ENCODE peak calls at places on chromosomes 12 and 14, in five cellular contexts. A is fibroblast of pulmonary artery, Z is sigmoid colon, B is fibroblast of lung, H is OCI-LY7. D is an unnamed sample.

GRCh38 chr14:37544407-37544806 is 50.6 kb downstream of the FOXA1 start:
- DNase-seq in B (no peak), H (no peak), Z (no peak), A (no peak), D (no peak)

GRCh38 chr12:32043928-32044549 is 62.6 kb upstream of the BICD1 start:
- DNase-seq in A (no peak), H (peak), B (no peak), Z (no peak), D (no peak)

GRCh38 chr14:51004801-51005526 is 60.7 kb upstream of the PYGL start:
- DNase-seq in A (peak), Z (no peak), B (peak), H (no peak), D (peak)

GRCh38 chr14:77307099-77307496 is 13.6 kb downstream of the POMT2 start:
- DNase-seq in A (no peak), H (no peak), Z (no peak), B (no peak), D (no peak)

GRCh38 chr14:95256011-95256775 is 63.5 kb downstream of the CLMN start:
- DNase-seq in H (no peak), A (no peak), B (no peak), Z (no peak), D (no peak)

GRCh38 chr14:58131386-58131785 is 20.6 kb downstream of the ARMH4 start:
- DNase-seq in Z (no peak), H (no peak), B (peak), A (peak), D (peak)

GRCh38 chr12:68268971-68269370 is 15.6 kb upstream of the IL22 start:
- DNase-seq in B (peak), H (no peak), A (no peak), Z (no peak), D (no peak)

GRCh38 chr14:52259452-52259851 is 8.0 kb upstream of the PTGDR start:
- DNase-seq in Z (no peak), B (no peak), A (peak), H (no peak), D (peak)

GRCh38 chr12:132872975-132873421 is 14.4 kb downstream of the CHFR start:
- DNase-seq in Z (no peak), H (no peak), A (no peak), B (no peak), D (no peak)

GRCh38 chr12:29816869-29817730 is 33.4 kb upstream of the TMTC1 start:
- DNase-seq in H (no peak), Z (no peak), B (no peak), A (no peak), D (no peak)

GRCh38 chr12:96399081-96399918 is 939 bp downstream of the CDK17 start:
- DNase-seq in B (peak), H (peak), Z (peak), A (peak), D (peak)

GRCh38 chr12:76556373-76556772 is 3.2 kb downstream of the OSBPL8 start:
- DNase-seq in H (peak), Z (no peak), B (no peak), A (no peak), D (no peak)

GRCh38 chr12:76562158-76562557 is 2.6 kb upstream of the OSBPL8 start:
- DNase-seq in Z (no peak), A (no peak), B (no peak), H (no peak), D (no peak)

GRCh38 chr12:76558684-76559276 is 791 bp downstream of the OSBPL8 start:
- DNase-seq in A (peak), Z (peak), H (peak), B (peak), D (peak)

GRCh38 chr12:76560083-76560491 is 516 bp upstream of the OSBPL8 start:
- DNase-seq in H (no peak), B (no peak), Z (no peak), A (no peak), D (no peak)

DNA sequence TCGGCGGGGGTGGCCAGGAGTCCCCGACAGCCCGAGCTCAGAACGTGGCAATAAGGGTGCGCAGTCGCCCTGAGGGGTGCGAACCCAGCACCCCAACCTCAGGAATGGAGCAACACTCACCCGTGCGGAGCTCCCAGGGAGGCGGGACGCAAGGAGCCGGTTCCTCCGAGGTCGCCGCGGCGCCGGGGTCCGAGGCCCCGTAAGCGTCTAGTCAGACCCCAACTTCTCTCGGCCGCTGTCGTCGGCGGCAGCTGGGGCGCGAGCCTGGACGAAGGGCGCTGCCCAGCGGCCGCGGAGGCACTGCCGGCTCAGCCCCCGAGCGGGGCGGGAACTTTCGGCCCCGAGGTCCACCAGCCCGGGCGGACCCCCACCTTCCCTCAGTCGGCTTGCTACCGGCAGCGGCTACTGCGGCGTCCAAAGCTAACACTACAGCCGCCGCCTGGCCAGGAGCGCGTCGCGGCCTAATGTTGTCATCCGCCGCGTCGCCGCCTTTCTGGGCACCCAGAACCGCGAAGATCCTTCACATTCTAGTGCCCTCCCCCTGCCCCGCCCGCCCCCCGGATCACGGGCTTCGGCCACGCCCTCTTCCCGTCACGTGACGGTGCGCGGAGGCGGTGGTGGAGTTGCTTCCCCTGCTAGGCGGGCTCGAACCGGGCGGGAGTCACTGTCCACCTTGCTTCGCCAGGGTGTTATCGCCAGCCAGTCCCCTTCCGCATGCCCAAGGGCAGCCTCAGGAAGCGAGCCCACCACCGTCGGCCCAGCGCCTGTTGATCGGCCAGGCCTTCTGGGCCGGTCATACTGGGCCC is at the start of gene OSBPL8:
- DNase-seq in B (peak), Z (peak), H (peak), A (peak), D (peak)
- TF ChIP-seq CTCF in B (no peak), Z (no peak), H (peak), A (no peak), D (peak)

GRCh38 chr12:94228488-94228907 is 80.1 kb downstream of the PLXNC1 start:
- DNase-seq in Z (no peak), H (no peak), B (no peak), A (no peak), D (no peak)
- H3K4me3 ChIP-seq in Z (no peak), H (no peak), B (no peak), A (no peak), D (no peak)

GRCh38 chr12:57726884-57727757 is 11.4 kb downstream of the AGAP2 start:
- DNase-seq in B (peak), Z (no peak), A (no peak), H (no peak), D (peak)
- TF ChIP-seq CTCF in B (peak), Z (peak), A (peak), H (no peak), D (peak)

DNA sequence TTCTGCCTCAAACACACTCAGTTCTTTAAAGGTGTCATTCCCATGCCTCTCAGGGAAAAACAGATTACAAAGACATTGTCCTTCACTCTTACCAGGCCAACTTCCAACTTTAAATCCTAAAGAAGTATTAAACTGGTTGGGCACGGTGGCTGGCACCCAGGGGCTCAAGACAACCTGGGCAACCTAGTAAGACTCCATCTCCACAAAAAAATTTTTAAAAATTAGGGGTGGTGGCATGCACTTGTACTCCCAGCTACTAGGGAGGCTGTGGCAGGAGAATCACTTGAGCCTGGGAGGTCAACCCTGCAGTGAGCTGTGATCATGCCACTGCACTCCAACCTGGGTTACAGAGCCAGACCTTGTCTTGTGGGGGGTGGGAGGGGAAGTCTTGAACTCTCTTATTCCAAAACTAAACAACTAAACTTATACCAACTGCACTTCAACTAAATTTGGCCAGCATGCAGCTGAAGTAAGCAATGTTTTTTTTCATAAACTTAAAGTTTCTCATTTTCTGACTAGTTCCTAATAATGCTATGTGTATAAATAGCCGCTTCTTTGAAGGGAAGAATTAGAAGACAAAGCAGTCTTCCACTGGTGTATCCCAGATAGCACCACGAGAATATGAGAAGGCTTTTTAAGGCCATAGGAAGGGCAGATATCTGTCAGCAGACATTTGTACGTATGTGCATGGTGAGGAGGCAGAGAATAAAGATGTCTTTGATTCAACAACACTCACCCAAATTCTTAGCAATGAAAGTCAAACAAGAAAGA is 2.4 kb downstream of the SLC11A2 start:
- DNase-seq in B (peak), H (no peak), A (peak), Z (no peak), D (no peak)
- H3K4me3 ChIP-seq in B (peak), H (peak), A (peak), Z (peak), D (peak)

GRCh38 chr12:95181103-95181502 is 36.2 kb downstream of the FGD6 start:
- DNase-seq in Z (no peak), B (no peak), A (no peak), H (no peak), D (no peak)

GRCh38 chr12:95185834-95186233 is 31.4 kb downstream of the FGD6 start:
- DNase-seq in H (no peak), B (no peak), Z (no peak), A (no peak), D (no peak)

GRCh38 chr12:95184119-95184518 is 33.1 kb downstream of the FGD6 start:
- DNase-seq in Z (no peak), H (no peak), B (no peak), A (no peak), D (no peak)

GRCh38 chr12:95182868-95183415 is 34.3 kb downstream of the FGD6 start:
- DNase-seq in A (peak), H (no peak), Z (no peak), B (peak), D (peak)

GRCh38 chr12:95185096-95185495 is 32.2 kb downstream of the FGD6 start:
- DNase-seq in B (no peak), H (no peak), Z (no peak), A (no peak), D (no peak)
- TF ChIP-seq CTCF in B (no peak), H (no peak), Z (no peak), A (no peak), D (no peak)

GRCh38 chr12:87847147-87847546 is 182.1 kb downstream of the C12orf50 start:
- DNase-seq in H (no peak), B (no peak), A (no peak), Z (no peak), D (no peak)

GRCh38 chr12:87853448-87854003 is 175.7 kb downstream of the C12orf50 start:
- DNase-seq in H (no peak), B (no peak), Z (no peak), A (no peak), D (no peak)

GRCh38 chr12:87848248-87848868 is 180.8 kb downstream of the C12orf50 start:
- DNase-seq in H (peak), Z (no peak), B (peak), A (peak), D (peak)

GRCh38 chr12:87845995-87846483 is 183.2 kb downstream of the C12orf50 start:
- DNase-seq in A (no peak), B (no peak), H (no peak), Z (no peak), D (no peak)

DNA sequence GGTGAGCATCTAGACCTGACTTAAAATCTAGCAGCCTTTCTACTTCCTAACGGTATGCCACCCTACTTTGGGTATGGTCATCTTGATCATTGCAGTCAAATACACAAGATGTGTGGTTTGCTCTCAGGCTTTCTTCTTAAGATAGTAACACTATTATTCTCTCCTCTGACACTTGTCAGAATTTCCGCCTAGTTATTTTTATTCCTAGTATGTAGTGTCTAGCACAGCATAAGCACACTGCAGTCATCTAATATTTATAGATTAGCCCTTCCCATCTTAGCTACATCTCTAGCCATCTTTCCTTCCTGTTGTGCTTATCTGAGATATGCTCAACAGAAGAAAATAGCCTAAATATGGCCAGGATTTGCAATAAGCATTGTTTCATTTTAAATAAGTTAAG is 180.1 kb downstream of the C12orf50 start:
- DNase-seq in B (no peak), A (no peak), H (no peak), Z (no peak), D (no peak)
- H3K4me3 ChIP-seq in B (no peak), A (no peak), H (no peak), Z (no peak), D (no peak)

DNA sequence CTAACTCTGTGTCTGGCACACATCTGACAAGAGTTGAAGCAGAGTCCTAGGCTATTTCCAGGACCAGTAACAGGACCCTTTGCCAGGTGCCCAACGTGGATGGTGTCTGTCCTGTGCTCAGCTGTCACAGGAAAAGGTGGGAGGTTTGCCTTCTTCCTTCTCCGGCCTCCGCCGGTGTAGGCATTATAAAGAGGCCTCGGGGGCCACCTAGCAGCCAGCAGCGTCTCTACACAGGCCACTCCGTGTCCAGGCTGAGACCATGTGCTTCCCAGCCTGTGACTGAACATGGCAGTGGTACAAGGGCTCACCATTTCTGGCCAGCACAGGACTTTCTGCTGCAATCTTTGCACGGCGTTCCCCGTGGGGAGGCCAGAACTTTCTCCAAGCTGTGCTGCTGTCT is 60.7 kb upstream of the GPATCH2L start:
- DNase-seq in H (no peak), Z (peak), B (no peak), A (peak), D (no peak)
- TF ChIP-seq CTCF in H (no peak), Z (no peak), B (peak), A (peak), D (no peak)

GRCh38 chr14:99345472-99345871 is 73.5 kb upstream of the BCL11B start:
- DNase-seq in A (no peak), B (no peak), Z (no peak), H (no peak), D (no peak)

GRCh38 chr14:99348816-99349609 is 77.0 kb upstream of the BCL11B start:
- DNase-seq in H (no peak), B (peak), Z (peak), A (no peak), D (no peak)

GRCh38 chr14:99344051-99344450 is 72.1 kb upstream of the BCL11B start:
- DNase-seq in B (no peak), H (no peak), A (no peak), Z (no peak), D (no peak)

GRCh38 chr14:99347561-99347960 is 75.6 kb upstream of the BCL11B start:
- DNase-seq in B (no peak), A (no peak), Z (peak), H (no peak), D (no peak)

DNA sequence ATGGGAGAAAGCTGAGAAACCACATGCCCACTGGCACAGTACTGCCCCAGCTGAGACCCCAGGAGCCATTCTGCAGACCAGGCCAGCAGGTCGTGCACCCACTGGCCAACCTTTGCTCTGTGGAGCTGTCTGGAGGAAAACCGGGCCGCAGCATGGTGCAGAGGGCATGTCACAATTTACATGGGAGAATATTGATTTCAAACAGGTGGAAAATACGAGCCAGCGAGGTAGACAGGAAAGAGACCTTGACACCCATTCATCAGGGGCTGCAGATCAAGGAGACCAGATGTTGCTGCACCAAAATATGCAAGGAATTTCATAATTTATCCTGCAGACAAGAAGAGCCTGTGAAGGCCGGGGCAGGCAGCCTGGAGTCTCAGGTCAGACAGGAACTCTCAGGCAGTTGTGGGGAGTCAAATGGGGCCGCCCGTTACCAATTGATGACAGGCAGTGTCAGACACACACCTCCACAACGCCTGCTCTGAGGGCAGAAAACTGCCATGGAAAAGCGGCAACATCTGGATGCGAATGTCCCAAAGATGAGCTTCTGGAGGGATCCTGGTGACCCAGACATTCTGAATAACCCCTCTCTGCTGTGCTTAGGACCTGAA is 74.6 kb upstream of the BCL11B start:
- DNase-seq in A (no peak), H (no peak), Z (no peak), B (no peak), D (no peak)
- H3K4me3 ChIP-seq in A (no peak), H (no peak), Z (no peak), B (no peak), D (no peak)

DNA sequence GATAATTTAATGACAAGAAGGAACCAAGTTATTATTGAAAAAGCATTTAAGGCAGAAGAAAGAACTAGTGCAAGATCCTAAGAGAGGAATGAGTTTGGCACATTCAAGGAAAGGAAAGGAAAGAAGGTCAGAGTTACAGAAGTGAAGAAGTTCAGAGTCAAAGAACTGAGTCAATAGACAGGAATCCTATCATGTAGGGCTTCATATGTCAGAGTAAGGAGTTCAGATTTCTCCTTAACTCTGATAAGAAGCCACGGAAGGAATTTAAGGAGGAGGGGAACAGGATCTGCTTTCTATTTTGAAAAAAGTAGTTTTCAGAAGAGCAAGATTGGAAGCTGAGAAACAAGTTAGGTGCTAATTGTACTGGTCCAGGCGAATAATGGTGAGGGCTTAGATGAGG is 223.1 kb upstream of the FOXN3 start:
- DNase-seq in Z (no peak), H (no peak), B (peak), A (peak), D (no peak)
- TF ChIP-seq CTCF in Z (no peak), H (no peak), B (no peak), A (no peak), D (no peak)

D was measured in fibroblast of villous mesenchyme.